ENCODE peak calls at places on chromosomes 6 and 20, in ten cellular contexts. One of them, this sample, is unnamed.

GRCh38 chr20:5557123-5557522 is 193.1 kb upstream of the SHLD1 start:
- DNase-seq in brain microvascular endothelial cell: peak
- DNase-seq in PC-9: peak
- DNase-seq in uterus: no peak
- DNase-seq in ovary: no peak
- DNase-seq in lower lobe of right lung: no peak
- DNase-seq in A549: peak
- DNase-seq in RWPE1: peak
- DNase-seq in cardiac muscle cell: peak
- DNase-seq in CD4-positive, alpha-beta T cell: peak
- DNase-seq in this sample: peak

GRCh38 chr6:30329331-30329730 is 2.6 kb downstream of the TRIM39 start:
- DNase-seq in brain microvascular endothelial cell: no peak
- DNase-seq in PC-9: no peak
- DNase-seq in uterus: no peak
- DNase-seq in ovary: no peak
- DNase-seq in lower lobe of right lung: peak
- DNase-seq in A549: no peak
- DNase-seq in RWPE1: no peak
- DNase-seq in cardiac muscle cell: no peak
- DNase-seq in CD4-positive, alpha-beta T cell: no peak
- DNase-seq in this sample: no peak

GRCh38 chr20:58420798-58421496 is 31.9 kb downstream of the VAPB start:
- DNase-seq in brain microvascular endothelial cell: peak
- DNase-seq in PC-9: no peak
- DNase-seq in uterus: no peak
- DNase-seq in ovary: no peak
- DNase-seq in lower lobe of right lung: no peak
- DNase-seq in A549: peak
- DNase-seq in RWPE1: peak
- DNase-seq in cardiac muscle cell: peak
- DNase-seq in CD4-positive, alpha-beta T cell: no peak
- DNase-seq in this sample: no peak

GRCh38 chr6:156395276-156395675 is 381.9 kb upstream of the ARID1B start:
- DNase-seq in brain microvascular endothelial cell: no peak
- DNase-seq in PC-9: no peak
- DNase-seq in uterus: no peak
- DNase-seq in ovary: no peak
- DNase-seq in lower lobe of right lung: no peak
- DNase-seq in A549: no peak
- DNase-seq in RWPE1: no peak
- DNase-seq in cardiac muscle cell: no peak
- DNase-seq in CD4-positive, alpha-beta T cell: peak
- DNase-seq in this sample: no peak

GRCh38 chr20:5504061-5504739 is 187.4 kb upstream of the PROKR2 start:
- DNase-seq in brain microvascular endothelial cell: peak
- DNase-seq in PC-9: no peak
- DNase-seq in uterus: peak
- DNase-seq in ovary: peak
- DNase-seq in lower lobe of right lung: peak
- DNase-seq in A549: no peak
- DNase-seq in RWPE1: no peak
- DNase-seq in cardiac muscle cell: peak
- DNase-seq in CD4-positive, alpha-beta T cell: no peak
- DNase-seq in this sample: peak

GRCh38 chr6:73653571-73654424 is at the start of gene SLC17A5:
- DNase-seq in brain microvascular endothelial cell: peak
- DNase-seq in PC-9: peak
- DNase-seq in uterus: peak
- DNase-seq in ovary: peak
- DNase-seq in lower lobe of right lung: peak
- DNase-seq in A549: peak
- DNase-seq in RWPE1: peak
- DNase-seq in cardiac muscle cell: peak
- DNase-seq in CD4-positive, alpha-beta T cell: peak
- DNase-seq in this sample: peak

GRCh38 chr6:77650098-77650663 is 2.7 kb upstream of the MEI4 start:
- DNase-seq in brain microvascular endothelial cell: no peak
- DNase-seq in PC-9: no peak
- DNase-seq in uterus: no peak
- DNase-seq in ovary: peak
- DNase-seq in lower lobe of right lung: peak
- DNase-seq in A549: no peak
- DNase-seq in RWPE1: no peak
- DNase-seq in cardiac muscle cell: peak
- DNase-seq in CD4-positive, alpha-beta T cell: no peak
- DNase-seq in this sample: no peak

GRCh38 chr20:46810442-46811327 is 84.0 kb upstream of the EYA2 start:
- DNase-seq in brain microvascular endothelial cell: no peak
- DNase-seq in PC-9: no peak
- DNase-seq in uterus: no peak
- DNase-seq in ovary: no peak
- DNase-seq in lower lobe of right lung: no peak
- DNase-seq in A549: no peak
- DNase-seq in RWPE1: no peak
- DNase-seq in cardiac muscle cell: no peak
- DNase-seq in CD4-positive, alpha-beta T cell: no peak
- DNase-seq in this sample: no peak

GRCh38 chr6:110178626-110179405 is 654 bp downstream of the WASF1 start:
- DNase-seq in brain microvascular endothelial cell: peak
- DNase-seq in PC-9: peak
- DNase-seq in uterus: peak
- DNase-seq in ovary: peak
- DNase-seq in lower lobe of right lung: peak
- DNase-seq in A549: peak
- DNase-seq in RWPE1: peak
- DNase-seq in cardiac muscle cell: peak
- DNase-seq in CD4-positive, alpha-beta T cell: peak
- DNase-seq in this sample: peak

GRCh38 chr6:63640062-63640461 is 4.5 kb downstream of the PHF3 start:
- DNase-seq in brain microvascular endothelial cell: peak
- DNase-seq in PC-9: no peak
- DNase-seq in uterus: no peak
- DNase-seq in ovary: no peak
- DNase-seq in lower lobe of right lung: no peak
- DNase-seq in A549: no peak
- DNase-seq in RWPE1: peak
- DNase-seq in cardiac muscle cell: peak
- DNase-seq in CD4-positive, alpha-beta T cell: no peak
- DNase-seq in this sample: no peak

GRCh38 chr6:28814032-28814976 is 109.5 kb downstream of the TRIM27 start:
- DNase-seq in brain microvascular endothelial cell: no peak
- DNase-seq in PC-9: no peak
- DNase-seq in uterus: no peak
- DNase-seq in ovary: no peak
- DNase-seq in lower lobe of right lung: no peak
- DNase-seq in A549: no peak
- DNase-seq in RWPE1: no peak
- DNase-seq in cardiac muscle cell: no peak
- DNase-seq in CD4-positive, alpha-beta T cell: no peak
- DNase-seq in this sample: no peak

GRCh38 chr6:1716396-1716795 is 106.7 kb downstream of the FOXC1 start:
- DNase-seq in brain microvascular endothelial cell: no peak
- DNase-seq in PC-9: no peak
- DNase-seq in uterus: no peak
- DNase-seq in ovary: no peak
- DNase-seq in lower lobe of right lung: no peak
- DNase-seq in A549: no peak
- DNase-seq in RWPE1: no peak
- DNase-seq in cardiac muscle cell: no peak
- DNase-seq in CD4-positive, alpha-beta T cell: no peak
- DNase-seq in this sample: no peak

GRCh38 chr6:24940311-24940917 is 4.7 kb upstream of the RIPOR2 start:
- DNase-seq in brain microvascular endothelial cell: no peak
- DNase-seq in PC-9: no peak
- DNase-seq in uterus: no peak
- DNase-seq in ovary: no peak
- DNase-seq in lower lobe of right lung: no peak
- DNase-seq in A549: no peak
- DNase-seq in RWPE1: no peak
- DNase-seq in cardiac muscle cell: no peak
- DNase-seq in CD4-positive, alpha-beta T cell: no peak
- DNase-seq in this sample: no peak

GRCh38 chr20:11796041-11796440 is 121.7 kb upstream of the BTBD3 start:
- DNase-seq in brain microvascular endothelial cell: no peak
- DNase-seq in PC-9: no peak
- DNase-seq in uterus: no peak
- DNase-seq in ovary: no peak
- DNase-seq in lower lobe of right lung: no peak
- DNase-seq in A549: no peak
- DNase-seq in RWPE1: no peak
- DNase-seq in cardiac muscle cell: peak
- DNase-seq in CD4-positive, alpha-beta T cell: no peak
- DNase-seq in this sample: no peak

GRCh38 chr20:32456869-32457421 is 98.8 kb downstream of the ASXL1 start:
- DNase-seq in brain microvascular endothelial cell: no peak
- DNase-seq in PC-9: no peak
- DNase-seq in uterus: no peak
- DNase-seq in ovary: peak
- DNase-seq in lower lobe of right lung: no peak
- DNase-seq in A549: peak
- DNase-seq in RWPE1: peak
- DNase-seq in cardiac muscle cell: peak
- DNase-seq in CD4-positive, alpha-beta T cell: no peak
- DNase-seq in this sample: peak

GRCh38 chr6:157761926-157762325 is 61.1 kb upstream of the SNX9 start:
- DNase-seq in brain microvascular endothelial cell: no peak
- DNase-seq in PC-9: no peak
- DNase-seq in uterus: no peak
- DNase-seq in ovary: no peak
- DNase-seq in lower lobe of right lung: no peak
- DNase-seq in A549: no peak
- DNase-seq in RWPE1: no peak
- DNase-seq in cardiac muscle cell: no peak
- DNase-seq in CD4-positive, alpha-beta T cell: no peak
- DNase-seq in this sample: no peak
- H3K27ac ChIP-seq in brain microvascular endothelial cell: no peak
- H3K27ac ChIP-seq in PC-9: no peak
- H3K27ac ChIP-seq in uterus: peak
- H3K27ac ChIP-seq in ovary: no peak
- H3K27ac ChIP-seq in lower lobe of right lung: no peak
- H3K27ac ChIP-seq in A549: peak
- H3K27ac ChIP-seq in RWPE1: no peak
- H3K27ac ChIP-seq in cardiac muscle cell: no peak
- H3K27ac ChIP-seq in CD4-positive, alpha-beta T cell: peak
- H3K27ac ChIP-seq in this sample: no peak

DNA sequence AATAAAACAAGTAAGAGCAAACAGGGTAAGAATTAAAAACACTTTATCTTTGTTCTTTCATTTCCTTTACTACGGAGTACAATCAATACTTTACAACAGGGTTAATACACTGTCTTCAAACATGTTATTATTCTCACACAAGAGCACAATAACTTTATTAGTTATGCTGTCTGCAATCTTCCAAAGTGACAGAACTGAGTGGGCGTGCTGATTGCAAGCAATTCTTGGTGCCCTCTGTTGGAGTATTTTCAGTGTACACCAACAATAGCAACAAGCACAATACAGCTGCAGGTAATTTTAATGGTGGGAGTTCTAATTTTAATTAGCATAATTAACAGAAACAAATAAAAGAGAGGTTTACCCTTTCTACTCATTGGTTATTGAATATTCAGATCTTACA is 33.9 kb upstream of the PTPRK start:
- DNase-seq in brain microvascular endothelial cell: no peak
- DNase-seq in PC-9: no peak
- DNase-seq in uterus: no peak
- DNase-seq in ovary: no peak
- DNase-seq in lower lobe of right lung: no peak
- DNase-seq in A549: no peak
- DNase-seq in RWPE1: no peak
- DNase-seq in cardiac muscle cell: peak
- DNase-seq in CD4-positive, alpha-beta T cell: no peak
- DNase-seq in this sample: no peak
- TF ChIP-seq CTCF in brain microvascular endothelial cell: peak
- TF ChIP-seq CTCF in PC-9: no peak
- TF ChIP-seq CTCF in uterus: peak
- TF ChIP-seq CTCF in ovary: no peak
- TF ChIP-seq CTCF in lower lobe of right lung: no peak
- TF ChIP-seq CTCF in A549: no peak
- TF ChIP-seq CTCF in RWPE1: no peak
- TF ChIP-seq CTCF in cardiac muscle cell: peak
- TF ChIP-seq CTCF in CD4-positive, alpha-beta T cell: no peak
- TF ChIP-seq CTCF in this sample: peak

DNA sequence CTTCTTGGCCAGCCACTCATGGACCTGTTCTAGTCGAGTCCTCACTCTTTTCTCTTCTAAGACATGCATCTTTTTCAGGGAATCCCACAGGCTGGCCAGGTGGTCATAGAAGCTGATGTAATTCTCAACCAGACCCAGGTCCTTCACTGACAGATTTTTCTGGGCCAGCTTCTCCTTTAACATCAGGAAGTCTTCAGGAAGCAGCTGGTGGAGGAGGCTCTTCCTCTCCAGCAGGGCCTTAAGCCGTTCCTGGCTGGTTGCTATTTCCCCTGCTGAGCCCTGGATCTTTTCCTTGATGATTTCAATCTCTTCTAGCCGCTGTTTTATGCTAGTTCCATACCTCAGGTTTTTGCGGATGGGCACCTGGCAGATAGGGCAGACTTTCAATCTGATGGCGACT is 28.6 kb downstream of the DDX27 start:
- DNase-seq in brain microvascular endothelial cell: no peak
- DNase-seq in PC-9: no peak
- DNase-seq in uterus: no peak
- DNase-seq in ovary: no peak
- DNase-seq in lower lobe of right lung: no peak
- DNase-seq in A549: no peak
- DNase-seq in RWPE1: no peak
- DNase-seq in cardiac muscle cell: peak
- DNase-seq in CD4-positive, alpha-beta T cell: no peak
- DNase-seq in this sample: no peak
- H3K27ac ChIP-seq in brain microvascular endothelial cell: no peak
- H3K27ac ChIP-seq in PC-9: no peak
- H3K27ac ChIP-seq in uterus: no peak
- H3K27ac ChIP-seq in ovary: no peak
- H3K27ac ChIP-seq in lower lobe of right lung: peak
- H3K27ac ChIP-seq in A549: no peak
- H3K27ac ChIP-seq in RWPE1: peak
- H3K27ac ChIP-seq in cardiac muscle cell: no peak
- H3K27ac ChIP-seq in CD4-positive, alpha-beta T cell: no peak
- H3K27ac ChIP-seq in this sample: no peak

DNA sequence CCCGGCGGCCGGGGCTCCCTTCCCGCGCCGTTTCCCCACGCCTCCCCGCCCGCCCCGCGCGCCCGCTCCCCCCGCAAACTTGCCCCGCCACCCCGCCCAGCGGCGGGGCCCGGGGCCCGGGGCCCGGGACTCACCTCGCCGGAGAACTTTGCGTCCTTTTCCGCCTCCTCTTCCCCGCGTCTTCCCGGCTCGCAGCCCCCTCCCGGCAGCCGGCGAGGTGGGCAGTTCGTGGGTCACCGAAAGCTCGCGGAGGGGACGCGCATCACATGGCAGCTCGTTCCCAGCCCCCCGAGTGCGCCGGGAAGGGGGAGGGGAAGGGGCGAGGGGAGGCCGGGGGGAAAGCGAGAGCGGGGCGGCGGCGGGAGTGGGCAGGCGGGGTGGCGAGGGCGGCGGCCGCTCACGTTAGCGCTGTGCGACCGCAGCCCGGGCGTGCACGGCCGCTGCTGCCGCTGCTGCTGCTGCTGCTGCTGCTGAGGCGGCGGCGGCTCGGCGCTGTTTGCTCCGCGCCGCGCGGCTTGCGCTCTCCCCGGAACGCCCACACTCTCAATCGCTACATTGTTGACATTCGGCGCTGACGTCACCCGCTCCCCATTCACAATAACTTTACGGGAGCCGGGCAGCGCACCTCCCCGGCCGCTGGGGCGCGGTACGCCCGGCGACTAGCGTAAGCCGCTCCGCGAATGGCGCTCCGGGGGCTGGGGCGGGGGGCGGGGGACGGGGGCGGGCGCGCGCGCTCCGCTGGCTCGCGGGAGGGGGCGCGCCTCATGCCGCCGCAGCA is at the start of gene BACH2:
- DNase-seq in brain microvascular endothelial cell: peak
- DNase-seq in PC-9: peak
- DNase-seq in uterus: peak
- DNase-seq in ovary: peak
- DNase-seq in lower lobe of right lung: peak
- DNase-seq in A549: peak
- DNase-seq in RWPE1: peak
- DNase-seq in cardiac muscle cell: peak
- DNase-seq in CD4-positive, alpha-beta T cell: peak
- DNase-seq in this sample: peak
- TF ChIP-seq CTCF in brain microvascular endothelial cell: peak
- TF ChIP-seq CTCF in PC-9: no peak
- TF ChIP-seq CTCF in uterus: peak
- TF ChIP-seq CTCF in ovary: no peak
- TF ChIP-seq CTCF in lower lobe of right lung: peak
- TF ChIP-seq CTCF in A549: no peak
- TF ChIP-seq CTCF in RWPE1: no peak
- TF ChIP-seq CTCF in cardiac muscle cell: no peak
- TF ChIP-seq CTCF in CD4-positive, alpha-beta T cell: no peak
- TF ChIP-seq CTCF in this sample: peak